ENCODE peak calls at places on chromosomes 4 and X, in nine cellular contexts. C is stimulated activated naive CD4-positive, alpha-beta T cell; J is ascending aorta; S is SK-N-DZ; B is right atrium auricular region; O is HCEC 1CT; D is K562; Y is AG04450; N is breast epithelium. W is an unnamed sample.

GRCh38 chr4:164379694-164380093 is 374.2 kb upstream of the SMIM31 start:
- DNase-seq in S (no peak), O (no peak), B (no peak), N (no peak), C (no peak), D (no peak), Y (no peak), J (no peak), W (no peak)

GRCh38 chr4:1851160-1851559 is 4.8 kb downstream of the LETM1 start:
- DNase-seq in B (no peak), J (no peak), D (peak), Y (no peak), S (no peak), C (no peak), N (no peak), O (no peak), W (no peak)

GRCh38 chrX:24023972-24024664 is 2.9 kb downstream of the KLHL15 start:
- DNase-seq in D (no peak), B (no peak), O (no peak), Y (no peak), J (no peak), N (no peak), S (no peak), C (no peak), W (no peak)

GRCh38 chr4:41280010-41280409 is 23.3 kb downstream of the UCHL1 start:
- DNase-seq in J (no peak), S (no peak), Y (no peak), O (no peak), D (no peak), N (no peak), B (no peak), C (no peak), W (no peak)

GRCh38 chr4:153922148-153922547 is 133.3 kb upstream of the SFRP2 start:
- DNase-seq in S (no peak), O (no peak), D (no peak), J (no peak), N (no peak), Y (no peak), B (no peak), C (no peak), W (no peak)

GRCh38 chrX:42237956-42238355 is 314.6 kb upstream of the CASK start:
- DNase-seq in N (no peak), Y (no peak), B (no peak), J (no peak), O (no peak), C (no peak), D (no peak), S (no peak), W (no peak)

GRCh38 chrX:130055103-130055502 is 55.2 kb downstream of the ELF4 start:
- DNase-seq in C (no peak), S (no peak), N (no peak), Y (no peak), J (peak), B (peak), D (no peak), O (no peak), W (no peak)

GRCh38 chrX:38891641-38892413 is 90.6 kb downstream of the MID1IP1 start:
- DNase-seq in C (no peak), N (no peak), J (no peak), B (no peak), Y (peak), D (no peak), O (peak), S (no peak), W (no peak)

GRCh38 chrX:154057790-154058189 is 38.1 kb upstream of the IRAK1 start:
- DNase-seq in C (no peak), O (no peak), B (no peak), J (no peak), N (no peak), Y (no peak), D (no peak), S (no peak), W (no peak)

GRCh38 chr4:97720869-97721432 is 422.3 kb downstream of the STPG2 start:
- DNase-seq in B (no peak), J (no peak), Y (no peak), S (peak), N (no peak), O (no peak), D (no peak), C (no peak), W (no peak)

GRCh38 chr4:5478116-5478515 is 230.2 kb downstream of the EVC2 start:
- DNase-seq in Y (no peak), B (no peak), C (no peak), S (no peak), D (no peak), O (no peak), J (peak), N (no peak), W (no peak)

GRCh38 chr4:48777739-48778138 is 2.3 kb downstream of the FRYL start:
- DNase-seq in D (no peak), S (no peak), O (no peak), B (no peak), J (no peak), Y (no peak), C (no peak), N (no peak), W (no peak)

GRCh38 chr4:152515678-152516077 is 20.2 kb downstream of the FBXW7 start:
- DNase-seq in O (peak), B (no peak), Y (peak), D (no peak), N (no peak), C (no peak), S (no peak), J (no peak), W (no peak)

GRCh38 chrX:123340691-123341090 is 156.6 kb downstream of the GRIA3 start:
- DNase-seq in Y (no peak), N (no peak), B (no peak), C (no peak), O (no peak), S (no peak), D (no peak), J (no peak), W (no peak)

GRCh38 chr4:19831644-19832285 is 419.9 kb upstream of the SLIT2 start:
- DNase-seq in B (no peak), J (no peak), O (peak), Y (peak), N (no peak), S (no peak), C (no peak), D (no peak), W (no peak)

GRCh38 chrX:49165901-49166881 is 3.6 kb downstream of the MAGIX start:
- DNase-seq in J (peak), N (peak), S (no peak), D (peak), O (peak), C (peak), B (peak), Y (no peak), W (peak)

GRCh38 chr4:142815834-142816233 is 30.3 kb downstream of the INPP4B start:
- DNase-seq in S (no peak), N (no peak), B (no peak), C (no peak), Y (no peak), J (no peak), O (peak), D (no peak), W (no peak)

GRCh38 chr4:37742149-37742548 is 56.0 kb upstream of the RELL1 start:
- DNase-seq in B (no peak), N (no peak), O (peak), S (no peak), D (no peak), C (no peak), Y (no peak), J (no peak), W (no peak)

GRCh38 chrX:24990585-24990984 is 25.2 kb downstream of the ARX start:
- DNase-seq in Y (no peak), O (no peak), N (no peak), D (no peak), J (no peak), S (no peak), B (no peak), C (no peak), W (no peak)

GRCh38 chr4:38314663-38315062 is 349.3 kb upstream of the KLF3 start:
- DNase-seq in O (no peak), N (peak), B (no peak), C (no peak), D (no peak), Y (no peak), S (no peak), J (no peak), W (no peak)

GRCh38 chrX:153871946-153872878 is 13.8 kb downstream of the L1CAM start:
- DNase-seq in Y (no peak), N (no peak), C (no peak), B (no peak), S (peak), D (no peak), J (no peak), O (no peak), W (no peak)

GRCh38 chr4:158856852-158857251 is 88.0 kb downstream of the FNIP2 start:
- DNase-seq in C (no peak), O (peak), J (no peak), Y (peak), N (no peak), B (no peak), S (peak), D (no peak), W (no peak)

GRCh38 chr4:46389301-46389761 is 597 bp downstream of the GABRA2 start:
- DNase-seq in N (no peak), B (no peak), C (no peak), D (no peak), O (no peak), Y (no peak), S (peak), J (no peak), W (no peak)

GRCh38 chrX:43655961-43656494 is at the start of gene MAOA:
- DNase-seq in O (peak), C (peak), N (peak), S (peak), D (no peak), Y (no peak), B (peak), J (peak), W (peak)

GRCh38 chr4:93127489-93127888 is 701.1 kb upstream of the ATOH1 start:
- DNase-seq in B (no peak), J (no peak), D (no peak), O (no peak), C (no peak), N (no peak), Y (no peak), S (no peak), W (no peak)

GRCh38 chr4:147110968-147111367 is 165.3 kb upstream of the TTC29 start:
- DNase-seq in J (no peak), B (no peak), Y (no peak), S (no peak), C (no peak), O (peak), N (no peak), D (no peak), W (no peak)

GRCh38 chr4:179007758-179008157 is 1565.5 kb upstream of the AGA start:
- DNase-seq in D (no peak), S (peak), C (no peak), Y (no peak), J (no peak), N (no peak), O (no peak), B (no peak), W (no peak)

GRCh38 chr4:8608714-8609391 is 16.3 kb downstream of the CPZ start:
- DNase-seq in J (no peak), O (no peak), D (no peak), B (no peak), Y (no peak), C (no peak), S (no peak), N (no peak), W (no peak)

GRCh38 chr4:89482248-89482647 is 174.6 kb upstream of the GPRIN3 start:
- DNase-seq in O (peak), S (peak), N (no peak), D (peak), B (no peak), J (no peak), Y (no peak), C (no peak), W (no peak)

GRCh38 chr4:24924309-24924781 is 11.5 kb upstream of the CCDC149 start:
- DNase-seq in D (no peak), B (no peak), J (no peak), Y (peak), N (no peak), S (no peak), C (no peak), O (peak), W (no peak)

GRCh38 chr4:46730075-46730474 is 179.0 kb downstream of the COX7B2 start:
- DNase-seq in Y (no peak), C (no peak), D (no peak), O (no peak), B (no peak), J (no peak), N (no peak), S (no peak), W (no peak)

GRCh38 chr4:39341075-39341725 is 25.0 kb downstream of the RFC1 start:
- DNase-seq in O (no peak), J (no peak), S (no peak), D (no peak), N (no peak), C (no peak), Y (no peak), B (no peak), W (no peak)

GRCh38 chr4:13349096-13349495 is 135.0 kb downstream of the RAB28 start:
- DNase-seq in C (no peak), S (no peak), B (no peak), O (peak), N (no peak), J (no peak), Y (no peak), D (no peak), W (peak)

GRCh38 chr4:17030543-17030942 is 132.1 kb upstream of the LDB2 start:
- DNase-seq in N (no peak), O (peak), B (no peak), S (no peak), Y (peak), C (no peak), J (no peak), D (no peak), W (peak)

GRCh38 chrX:105323951-105324350 is 103.5 kb upstream of the TEX13A start:
- DNase-seq in C (no peak), D (no peak), J (no peak), B (no peak), S (no peak), Y (no peak), N (no peak), O (peak), W (no peak)

GRCh38 chr4:61938250-61938846 is 738.2 kb downstream of the ADGRL3 start:
- DNase-seq in D (no peak), B (no peak), S (peak), N (no peak), O (no peak), J (no peak), Y (no peak), C (no peak), W (no peak)

GRCh38 chr4:796206-796605 is 29.7 kb downstream of the CPLX1 start:
- DNase-seq in D (no peak), S (no peak), N (no peak), O (no peak), B (no peak), C (no peak), J (no peak), Y (no peak), W (no peak)

W was measured in esophagus muscularis mucosa.